ENCODE peak calls at places on chromosomes 1 and 21, in nine cellular contexts. L is stimulated activated CD8-positive, alpha-beta memory T cell treated with anti-CD3 and anti-CD28 coated beads, Interleukin-2, amount 100 ng/mL, for 48 hours; C is stimulated activated CD4-positive, alpha-beta T cell treated with anti-CD3 and anti-CD28 coated beads, Interleukin-2, amount 100 ng/mL, for 24 hours; X is neural crest cell; M is T follicular helper cell; T is NCI-H1105; R is spleen; F is ELF-1; N is small intestine. I is an unnamed sample.

GRCh38 chr1:197200468-197200899 is 54.0 kb upstream of the ASPM start:
- DNase-seq in M (no peak), F (peak; percentile 7), R (no peak), T (no peak), N (no peak), C (no peak), L (no peak), X (no peak), I (no peak)

GRCh38 chr21:39599191-39599966 is 13.4 kb upstream of the B3GALT5 start:
- DNase-seq in M (no peak), C (no peak), N (no peak), T (no peak), L (no peak), X (no peak), F (no peak), R (no peak), I (no peak)

GRCh38 chr1:85087659-85088407 is 39.5 kb upstream of the MCOLN3 start:
- DNase-seq in R (no peak), T (no peak), F (no peak), N (no peak), L (no peak), X (no peak), M (no peak), C (no peak), I (no peak)

GRCh38 chr1:231561663-231562383 is 33.4 kb downstream of the TSNAX start:
- DNase-seq in X (no peak), R (no peak), F (no peak), N (peak; percentile 29), C (no peak), L (no peak), M (no peak), T (no peak), I (no peak)

GRCh38 chr1:25107643-25108010 is 124.7 kb downstream of the SYF2 start:
- DNase-seq in M (no peak), X (no peak), R (no peak), L (no peak), N (no peak), T (no peak), F (no peak), C (no peak), I (peak; percentile 5)

GRCh38 chr1:24018611-24019580 is 38.8 kb upstream of the SRSF10 start:
- DNase-seq in C (no peak), N (peak; percentile 96), M (no peak), X (no peak), T (peak; percentile 4), R (no peak), F (peak; percentile 85), L (no peak), I (peak; percentile 99)

GRCh38 chr1:1183221-1183747 is 9.6 kb downstream of the TTLL10 start:
- DNase-seq in F (no peak), T (no peak), X (no peak), N (no peak), M (no peak), C (no peak), L (no peak), R (peak; percentile 72), I (no peak)

GRCh38 chr1:41804176-41804575 is 114.5 kb downstream of the HIVEP3 start:
- DNase-seq in X (no peak), C (peak; percentile 23), N (no peak), F (no peak), T (no peak), R (no peak), M (no peak), L (no peak), I (no peak)

GRCh38 chr1:115035652-115036051 is 6.0 kb downstream of the TSHB start:
- DNase-seq in N (no peak), T (no peak), X (no peak), C (no peak), F (no peak), M (no peak), L (no peak), R (no peak), I (no peak)

GRCh38 chr1:6002714-6003501 is 10.7 kb upstream of the NPHP4 start:
- DNase-seq in C (no peak), M (no peak), T (no peak), R (peak; percentile 74), F (peak; percentile 68), X (no peak), L (no peak), N (no peak), I (no peak)

GRCh38 chr1:5267603-5268235 is 613.3 kb downstream of the AJAP1 start:
- DNase-seq in C (no peak), F (peak; percentile 62), R (peak; percentile 56), M (no peak), L (no peak), T (no peak), N (no peak), X (no peak), I (no peak)

GRCh38 chr1:155012052-155012546 is 9.5 kb downstream of the ZBTB7B start:
- DNase-seq in M (no peak), X (no peak), C (no peak), F (peak; percentile 73), T (no peak), R (peak; percentile 81), N (peak; percentile 91), L (no peak), I (no peak)

GRCh38 chr1:44707112-44707881 is 23.7 kb downstream of the RNU5D-1 start:
- DNase-seq in R (peak; percentile 28), C (no peak), T (no peak), N (no peak), M (no peak), L (no peak), X (no peak), F (no peak), I (peak; percentile 81)

GRCh38 chr1:11590395-11590794 is 63.8 kb downstream of the FBXO2 start:
- DNase-seq in R (no peak), M (no peak), T (no peak), F (no peak), C (no peak), N (no peak), L (no peak), X (no peak), I (no peak)

GRCh38 chr1:221308534-221309511 is 429.6 kb downstream of the HLX start:
- DNase-seq in L (no peak), C (no peak), N (no peak), X (no peak), M (no peak), R (no peak), T (no peak), F (no peak), I (no peak)

GRCh38 chr1:197908695-197909336 is 6.4 kb downstream of the C1orf53 start:
- DNase-seq in R (no peak), M (no peak), L (no peak), X (no peak), N (no peak), F (peak; percentile 55), T (no peak), C (no peak), I (no peak)

GRCh38 chr1:82614090-82614489 is 813.4 kb downstream of the ADGRL2 start:
- DNase-seq in F (no peak), L (no peak), X (no peak), R (no peak), T (no peak), M (no peak), N (no peak), C (no peak), I (no peak)

GRCh38 chr1:173064011-173064410 is 13.3 kb upstream of the TNFSF18 start:
- DNase-seq in N (no peak), L (no peak), F (peak; percentile 3), X (no peak), M (no peak), T (no peak), C (no peak), R (no peak), I (no peak)

GRCh38 chr1:153040950-153041631 is at the start of gene SPRR2D:
- DNase-seq in T (no peak), C (no peak), R (no peak), N (no peak), X (no peak), M (no peak), L (no peak), F (no peak), I (no peak)

GRCh38 chr21:43809853-43810504 is 20.6 kb downstream of the RRP1 start:
- DNase-seq in F (no peak), M (no peak), R (no peak), T (no peak), C (no peak), X (no peak), N (no peak), L (no peak), I (no peak)

GRCh38 chr1:37795340-37796110 is 1.9 kb downstream of the MANEAL start:
- DNase-seq in M (no peak), T (no peak), N (peak; percentile 39), C (peak; percentile 52), L (peak; percentile 41), F (peak; percentile 95), R (peak; percentile 80), X (peak; percentile 68), I (no peak)

GRCh38 chr1:248852548-248852947 is 6.3 kb downstream of the ZNF692 start:
- DNase-seq in R (no peak), N (no peak), L (no peak), C (no peak), M (no peak), T (no peak), X (no peak), F (no peak), I (no peak)

GRCh38 chr1:54018635-54019034 is 649 bp upstream of the LDLRAD1 start:
- DNase-seq in R (no peak), C (no peak), X (no peak), T (no peak), N (no peak), L (no peak), M (no peak), F (no peak), I (no peak)

I was measured in skeletal muscle cell.